ENCODE peak calls at places on chromosome 7, in four cellular contexts. One of them, this sample, is unnamed.

GRCh38 chr7:16803881-16804673 is 722 bp downstream of the AGR2 start:
- DNase-seq in transverse colon: peak; percentile 21
- DNase-seq in adrenal gland: no peak
- DNase-seq in A549: peak; percentile 37
- DNase-seq in this sample: no peak

GRCh38 chr7:32670105-32670504 is 174.8 kb downstream of the AVL9 start:
- DNase-seq in A549: peak; percentile 47
- DNase-seq in transverse colon: peak; percentile 67
- DNase-seq in adrenal gland: no peak
- DNase-seq in this sample: no peak

GRCh38 chr7:158702196-158702595 is 2.4 kb downstream of the NCAPG2 start:
- DNase-seq in A549: no peak
- DNase-seq in adrenal gland: no peak
- DNase-seq in transverse colon: no peak
- DNase-seq in this sample: no peak

GRCh38 chr7:159031135-159031701 is 113.4 kb downstream of the VIPR2 start:
- DNase-seq in A549: no peak
- DNase-seq in transverse colon: peak; percentile 11
- DNase-seq in adrenal gland: peak; percentile 66
- DNase-seq in this sample: peak; percentile 54

GRCh38 chr7:25856056-25856780 is 295.8 kb upstream of the NFE2L3 start:
- DNase-seq in adrenal gland: no peak
- DNase-seq in A549: no peak
- DNase-seq in transverse colon: peak; percentile 35
- DNase-seq in this sample: no peak

GRCh38 chr7:84022686-84023308 is 171.8 kb downstream of the SEMA3A start:
- DNase-seq in A549: peak; percentile 5
- DNase-seq in adrenal gland: no peak
- DNase-seq in transverse colon: peak; percentile 19
- DNase-seq in this sample: no peak

GRCh38 chr7:64879800-64880199 is 23.3 kb upstream of the ZNF273 start:
- DNase-seq in transverse colon: no peak
- DNase-seq in adrenal gland: peak; percentile 49
- DNase-seq in A549: no peak
- DNase-seq in this sample: no peak

GRCh38 chr7:112411186-112411795 is 39.0 kb upstream of the IFRD1 start:
- DNase-seq in transverse colon: peak; percentile 14
- DNase-seq in A549: no peak
- DNase-seq in adrenal gland: peak; percentile 69
- DNase-seq in this sample: no peak

GRCh38 chr7:137363683-137364082 is 20.1 kb upstream of the PTN start:
- DNase-seq in adrenal gland: no peak
- DNase-seq in A549: no peak
- DNase-seq in transverse colon: no peak
- DNase-seq in this sample: no peak

GRCh38 chr7:12601302-12601869 is 30.9 kb downstream of the SCIN start:
- DNase-seq in transverse colon: no peak
- DNase-seq in adrenal gland: no peak
- DNase-seq in A549: no peak
- DNase-seq in this sample: no peak

GRCh38 chr7:40489844-40490602 is 355.2 kb downstream of the SUGCT start:
- DNase-seq in transverse colon: no peak
- DNase-seq in A549: no peak
- DNase-seq in adrenal gland: no peak
- DNase-seq in this sample: no peak

GRCh38 chr7:151087247-151088018 is 1.2 kb downstream of the AGAP3 start:
- DNase-seq in adrenal gland: peak; percentile 74
- DNase-seq in A549: no peak
- DNase-seq in transverse colon: peak; percentile 74
- DNase-seq in this sample: peak; percentile 83

GRCh38 chr7:158450476-158451124 is 137.0 kb downstream of the PTPRN2 start:
- DNase-seq in adrenal gland: peak; percentile 34
- DNase-seq in A549: no peak
- DNase-seq in transverse colon: no peak
- DNase-seq in this sample: no peak

GRCh38 chr7:116588641-116589594 is 64.1 kb downstream of the CAV1 start:
- DNase-seq in A549: peak; percentile 29
- DNase-seq in transverse colon: no peak
- DNase-seq in adrenal gland: no peak
- DNase-seq in this sample: no peak

GRCh38 chr7:142445019-142445686 is 187.3 kb upstream of the PRSS58 start:
- DNase-seq in adrenal gland: no peak
- DNase-seq in transverse colon: no peak
- DNase-seq in A549: no peak
- DNase-seq in this sample: no peak

GRCh38 chr7:135965602-135966001 is 11.6 kb downstream of the MTPN start:
- DNase-seq in transverse colon: no peak
- DNase-seq in adrenal gland: no peak
- DNase-seq in A549: no peak
- DNase-seq in this sample: no peak

GRCh38 chr7:135962802-135963201 is 14.4 kb downstream of the MTPN start:
- DNase-seq in A549: no peak
- DNase-seq in transverse colon: no peak
- DNase-seq in adrenal gland: no peak
- DNase-seq in this sample: no peak

GRCh38 chr7:135966341-135967043 is 10.7 kb downstream of the MTPN start:
- DNase-seq in transverse colon: no peak
- DNase-seq in adrenal gland: no peak
- DNase-seq in A549: no peak
- DNase-seq in this sample: no peak

GRCh38 chr7:135964791-135965190 is 12.4 kb downstream of the MTPN start:
- DNase-seq in A549: no peak
- DNase-seq in adrenal gland: no peak
- DNase-seq in transverse colon: no peak
- DNase-seq in this sample: no peak

DNA sequence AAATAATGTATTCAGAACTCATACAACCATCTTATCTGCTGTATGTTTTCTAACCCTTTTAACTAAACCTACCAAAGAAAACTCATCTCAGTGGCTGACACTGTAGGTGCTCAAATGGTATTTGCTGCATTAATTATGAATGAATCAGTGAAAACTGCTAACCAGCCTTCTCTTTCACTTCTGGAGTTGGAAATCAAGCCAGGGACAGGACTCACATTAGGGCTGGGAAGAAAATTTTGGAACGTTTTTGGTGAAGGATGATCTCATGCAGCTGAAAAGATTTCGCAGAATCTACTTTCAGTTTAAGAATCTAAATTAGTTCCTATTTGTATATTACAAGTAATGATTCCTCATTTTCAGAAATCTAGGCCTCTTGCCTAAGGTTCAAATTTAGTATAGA is 12.9 kb downstream of the MTPN start:
- DNase-seq in transverse colon: no peak
- DNase-seq in adrenal gland: no peak
- DNase-seq in A549: no peak
- DNase-seq in this sample: no peak
- H3K4me3 ChIP-seq in transverse colon: no peak overlapping the region
- H3K4me3 ChIP-seq in adrenal gland: no peak overlapping the region
- H3K4me3 ChIP-seq in A549: no peak overlapping the region
- H3K4me3 ChIP-seq in this sample: no peak overlapping the region

GRCh38 chr7:76302299-76303056 is at the start of gene HSPB1:
- DNase-seq in A549: peak; percentile 73
- DNase-seq in adrenal gland: peak; percentile 98
- DNase-seq in transverse colon: peak; percentile 94
- DNase-seq in this sample: peak; percentile 83
- TF ChIP-seq POLR2A in A549: peak; percentile 97
- TF ChIP-seq POLR2A in adrenal gland: peak; percentile 99
- TF ChIP-seq POLR2A in transverse colon: peak; percentile 92
- TF ChIP-seq POLR2A in this sample: peak; percentile 55

GRCh38 chr7:133543657-133544056 is 290.8 kb downstream of the EXOC4 start:
- DNase-seq in A549: no peak
- DNase-seq in transverse colon: no peak
- DNase-seq in adrenal gland: no peak
- DNase-seq in this sample: no peak
- H3K9me3 ChIP-seq in A549: no peaks in the 10 kb centered on the region
- H3K9me3 ChIP-seq in transverse colon: no peaks in the 10 kb centered on the region
- H3K9me3 ChIP-seq in adrenal gland: no peaks in the 10 kb centered on the region
- H3K9me3 ChIP-seq in this sample: no peaks in the 10 kb centered on the region

GRCh38 chr7:24477376-24477775 is 95.9 kb upstream of the PALS2 start:
- DNase-seq in transverse colon: no peak
- DNase-seq in adrenal gland: no peak
- DNase-seq in A549: no peak
- DNase-seq in this sample: no peak

GRCh38 chr7:24475573-24475972 is 97.7 kb upstream of the PALS2 start:
- DNase-seq in adrenal gland: no peak
- DNase-seq in A549: no peak
- DNase-seq in transverse colon: no peak
- DNase-seq in this sample: no peak

GRCh38 chr7:24476227-24476626 is 97.0 kb upstream of the PALS2 start:
- DNase-seq in transverse colon: no peak
- DNase-seq in adrenal gland: no peak
- DNase-seq in A549: no peak
- DNase-seq in this sample: no peak

GRCh38 chr7:24480501-24480900 is 92.8 kb upstream of the PALS2 start:
- DNase-seq in adrenal gland: no peak
- DNase-seq in transverse colon: no peak
- DNase-seq in A549: no peak
- DNase-seq in this sample: no peak

DNA sequence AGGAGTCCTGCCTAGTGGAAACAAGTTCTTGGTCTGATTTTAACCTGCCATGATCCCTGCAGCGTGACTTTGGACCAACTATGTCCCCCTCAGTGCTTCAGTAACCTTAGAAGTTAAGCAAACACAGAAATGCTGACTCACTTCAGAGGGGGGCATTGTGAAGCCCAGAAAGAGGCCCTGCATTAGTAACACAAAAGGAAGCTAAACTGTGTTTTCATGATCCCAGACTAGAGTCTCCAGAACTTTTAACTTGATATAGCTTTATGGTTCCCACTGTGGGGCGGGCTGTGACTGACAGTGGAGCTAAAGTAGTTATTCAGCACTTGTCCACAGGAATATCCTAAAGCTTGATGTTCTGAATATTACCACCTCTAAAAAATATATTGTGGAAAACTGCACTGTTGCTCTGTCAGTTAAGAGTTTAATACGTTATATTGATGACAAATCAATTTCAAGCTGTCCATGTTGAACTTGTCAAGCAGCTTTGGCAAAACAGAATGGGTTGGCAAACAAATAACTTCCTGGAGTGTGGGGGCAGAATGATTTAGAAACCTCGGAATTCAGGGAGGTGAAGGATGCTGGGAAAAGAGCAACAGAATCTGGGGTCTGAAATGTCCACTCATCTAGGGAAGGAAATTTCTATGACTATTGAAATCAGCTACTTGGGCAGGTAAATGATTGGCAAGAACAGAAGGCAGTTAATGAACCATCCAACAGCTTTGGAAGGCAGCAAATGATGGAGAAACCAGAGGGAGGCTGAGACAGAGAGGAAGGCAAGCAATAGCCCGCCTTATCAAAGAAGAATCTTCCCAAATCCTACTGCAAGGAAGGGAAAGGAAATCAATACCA is 95.2 kb upstream of the PALS2 start:
- DNase-seq in transverse colon: no peak
- DNase-seq in A549: peak; percentile 63
- DNase-seq in adrenal gland: no peak
- DNase-seq in this sample: no peak
- H3K4me3 ChIP-seq in transverse colon: no peak overlapping the region
- H3K4me3 ChIP-seq in A549: no peak overlapping the region
- H3K4me3 ChIP-seq in adrenal gland: no peak overlapping the region
- H3K4me3 ChIP-seq in this sample: no peak overlapping the region

GRCh38 chr7:100211342-100211780 is 8.4 kb upstream of the PVRIG start:
- DNase-seq in adrenal gland: no peak
- DNase-seq in transverse colon: no peak
- DNase-seq in A549: no peak
- DNase-seq in this sample: peak; percentile 70
- TF ChIP-seq POLR2A in adrenal gland: no peak
- TF ChIP-seq POLR2A in transverse colon: no peak
- TF ChIP-seq POLR2A in A549: no peak
- TF ChIP-seq POLR2A in this sample: no peak

GRCh38 chr7:56474271-56474670 is 358.1 kb upstream of the NUPR2 start:
- DNase-seq in A549: no peak
- DNase-seq in adrenal gland: no peak
- DNase-seq in transverse colon: no peak
- DNase-seq in this sample: no peak

GRCh38 chr7:56471811-56472210 is 355.6 kb upstream of the NUPR2 start:
- DNase-seq in A549: no peak
- DNase-seq in adrenal gland: no peak
- DNase-seq in transverse colon: no peak
- DNase-seq in this sample: no peak
- H3K9me3 ChIP-seq in A549: peaks cover 54% of the 10 kb centered on the region
- H3K9me3 ChIP-seq in adrenal gland: peaks cover 66% of the 10 kb centered on the region
- H3K9me3 ChIP-seq in transverse colon: peaks cover 85% of the 10 kb centered on the region
- H3K9me3 ChIP-seq in this sample: peaks cover 45% of the 10 kb centered on the region

GRCh38 chr7:778271-778967 is 51.3 kb upstream of the PRKAR1B start:
- DNase-seq in transverse colon: no peak
- DNase-seq in adrenal gland: no peak
- DNase-seq in A549: no peak
- DNase-seq in this sample: no peak
- H3K4me3 ChIP-seq in transverse colon: no peak overlapping the region
- H3K4me3 ChIP-seq in adrenal gland: no peak overlapping the region
- H3K4me3 ChIP-seq in A549: no peak overlapping the region
- H3K4me3 ChIP-seq in this sample: no peak overlapping the region

GRCh38 chr7:5523052-5523711 is 99.5 kb upstream of the TNRC18 start:
- DNase-seq in transverse colon: peak; percentile 44
- DNase-seq in adrenal gland: peak; percentile 72
- DNase-seq in A549: no peak
- DNase-seq in this sample: no peak
- TF ChIP-seq POLR2A in transverse colon: peak; percentile 19
- TF ChIP-seq POLR2A in adrenal gland: peak; percentile 11
- TF ChIP-seq POLR2A in A549: no peak
- TF ChIP-seq POLR2A in this sample: no peak